ENCODE peak calls at places on chromosomes 13 and 19, in eight cellular contexts. S is activated gamma-delta T cell treated with anti-CD3 and anti-CD28 coated beads, Interleukin-2, amount 50 U/mL, for 16 hours; B is NCI-H2171; K is lower leg skin; T is RKO; D is mucosa of gallbladder; V is activated CD4-positive, CD25-positive, alpha-beta regulatory T cell treated with anti-CD3 and anti-CD28 coated beads, Interleukin-2, amount 50 U/mL, for 16 hours; C is nephron progenitor cell. I is an unnamed sample.
A peak's percentile ranks its signal among the peaks of the same experiment; 100 is the strongest.

GRCh38 chr13:113360446-113360845 is 3.5 kb downstream of the GRTP1 start:
- DNase-seq in S (no peak), B (no peak), K (peak; percentile 61), T (no peak), D (no peak), V (no peak), C (no peak), I (no peak)

GRCh38 chr13:72145383-72145782 is 278.4 kb upstream of the DACH1 start:
- DNase-seq in S (no peak), B (no peak), K (no peak), T (no peak), D (no peak), V (no peak), C (no peak), I (no peak)

GRCh38 chr19:42471554-42472249 is 29.0 kb upstream of the CXCL17 start:
- DNase-seq in S (no peak), B (no peak), K (peak; percentile 78), T (no peak), D (no peak), V (no peak), C (no peak), I (no peak)

GRCh38 chr19:4229179-4229931 is at the start of gene EBI3:
- DNase-seq in S (peak; percentile 30), B (no peak), K (peak; percentile 86), T (no peak), D (no peak), V (no peak), C (peak; percentile 50), I (peak; percentile 31)

GRCh38 chr19:45507864-45508680 is 793 bp downstream of the VASP start:
- DNase-seq in S (no peak), B (peak; percentile 93), K (peak; percentile 91), T (peak; percentile 58), D (no peak), V (no peak), C (peak; percentile 62), I (peak; percentile 49)

GRCh38 chr19:50252111-50252886 is 48.9 kb downstream of the MYH14 start:
- DNase-seq in S (peak; percentile 6), B (no peak), K (no peak), T (peak; percentile 31), D (no peak), V (no peak), C (peak; percentile 66), I (no peak)

GRCh38 chr13:41117859-41118258 is 14.7 kb downstream of the KBTBD6 start:
- DNase-seq in S (no peak), B (no peak), K (no peak), T (no peak), D (no peak), V (no peak), C (no peak), I (no peak)

GRCh38 chr19:55373993-55374757 is 2.5 kb upstream of the TMEM190 start:
- DNase-seq in S (no peak), B (no peak), K (no peak), T (no peak), D (no peak), V (no peak), C (peak; percentile 32), I (no peak)

GRCh38 chr19:34837262-34837661 is 64.2 kb upstream of the ZNF599 start:
- DNase-seq in S (no peak), B (no peak), K (no peak), T (no peak), D (peak; percentile 15), V (no peak), C (no peak), I (no peak)

GRCh38 chr13:99969934-99970760 is 1.4 kb downstream of the ZIC5 start:
- DNase-seq in S (no peak), B (peak; percentile 59), K (no peak), T (peak; percentile 72), D (no peak), V (no peak), C (peak; percentile 71), I (no peak)

GRCh38 chr19:53908106-53908932 is 759 bp upstream of the CACNG7 start:
- DNase-seq in S (no peak), B (no peak), K (no peak), T (no peak), D (no peak), V (no peak), C (peak; percentile 70), I (no peak)

GRCh38 chr13:44422755-44423643 is 49.4 kb downstream of the SERP2 start:
- DNase-seq in S (no peak), B (no peak), K (peak; percentile 84), T (no peak), D (no peak), V (no peak), C (no peak), I (no peak)

GRCh38 chr13:42001580-42001979 is 40.7 kb upstream of the VWA8 start:
- DNase-seq in S (no peak), B (no peak), K (no peak), T (peak; percentile 4), D (no peak), V (no peak), C (peak; percentile 9), I (no peak)

GRCh38 chr19:32303193-32303592 is 42.2 kb upstream of the ZNF507 start:
- DNase-seq in S (no peak), B (no peak), K (no peak), T (no peak), D (no peak), V (no peak), C (no peak), I (no peak)

GRCh38 chr19:31260171-31260933 is 88.9 kb downstream of the TSHZ3 start:
- DNase-seq in S (no peak), B (no peak), K (no peak), T (no peak), D (no peak), V (no peak), C (no peak), I (no peak)

GRCh38 chr19:5934002-5934401 is 19.9 kb downstream of the CAPS start:
- DNase-seq in S (no peak), B (no peak), K (no peak), T (no peak), D (no peak), V (no peak), C (no peak), I (no peak)

GRCh38 chr19:15210323-15210774 is 9.6 kb upstream of the NOTCH3 start:
- DNase-seq in S (no peak), B (no peak), K (no peak), T (peak; percentile 45), D (no peak), V (no peak), C (no peak), I (no peak)

GRCh38 chr13:24627090-24627714 is 53.0 kb upstream of the ATP12A start:
- DNase-seq in S (no peak), B (no peak), K (peak; percentile 79), T (no peak), D (no peak), V (no peak), C (peak; percentile 83), I (no peak)

GRCh38 chr13:46565808-46566750 is 13.1 kb downstream of the LRCH1 start:
- DNase-seq in S (no peak), B (no peak), K (no peak), T (no peak), D (no peak), V (no peak), C (no peak), I (no peak)

GRCh38 chr13:93953856-93954255 is 525.6 kb downstream of the DCT start:
- DNase-seq in S (no peak), B (no peak), K (no peak), T (no peak), D (no peak), V (no peak), C (no peak), I (no peak)

GRCh38 chr13:61029064-61029463 is 386.6 kb downstream of the PCDH20 start:
- DNase-seq in S (no peak), B (no peak), K (no peak), T (peak; percentile 3), D (no peak), V (no peak), C (peak; percentile 2), I (no peak)

GRCh38 chr19:4352701-4353121 is 9.3 kb downstream of the MPND start:
- DNase-seq in S (peak; percentile 45), B (peak; percentile 41), K (peak; percentile 86), T (peak; percentile 66), D (no peak), V (no peak), C (peak; percentile 83), I (peak; percentile 23)

GRCh38 chr19:18119243-18120105 is 21.9 kb downstream of the MAST3 start:
- DNase-seq in S (no peak), B (no peak), K (no peak), T (no peak), D (no peak), V (no peak), C (no peak), I (peak; percentile 38)

GRCh38 chr19:13058951-13059660 is 43.6 kb downstream of the LYL1 start:
- DNase-seq in S (no peak), B (no peak), K (no peak), T (no peak), D (no peak), V (no peak), C (no peak), I (no peak)

GRCh38 chr13:30880756-30881155 is 25.3 kb upstream of the MEDAG start:
- DNase-seq in S (no peak), B (no peak), K (peak; percentile 53), T (no peak), D (no peak), V (no peak), C (no peak), I (no peak)

GRCh38 chr19:27774337-27774736 is 1438.6 kb downstream of the UQCRFS1 start:
- DNase-seq in S (no peak), B (no peak), K (no peak), T (peak; percentile 25), D (no peak), V (no peak), C (no peak), I (no peak)

GRCh38 chr13:76845865-76846264 is 40.3 kb downstream of the KCTD12 start:
- DNase-seq in S (no peak), B (no peak), K (no peak), T (no peak), D (no peak), V (no peak), C (no peak), I (no peak)

GRCh38 chr19:33333615-33334014 is 31.3 kb upstream of the CEBPA start:
- DNase-seq in S (no peak), B (no peak), K (no peak), T (no peak), D (no peak), V (no peak), C (no peak), I (no peak)

GRCh38 chr19:14370169-14370998 is 10.9 kb upstream of the ADGRE5 start:
- DNase-seq in S (no peak), B (no peak), K (no peak), T (no peak), D (no peak), V (no peak), C (no peak), I (no peak)

GRCh38 chr19:16351133-16351809 is 26.6 kb downstream of the KLF2 start:
- DNase-seq in S (no peak), B (no peak), K (no peak), T (peak; percentile 47), D (no peak), V (no peak), C (no peak), I (no peak)

GRCh38 chr19:11261902-11262839 is at the start of gene DOCK6:
- DNase-seq in S (no peak), B (no peak), K (no peak), T (peak; percentile 36), D (no peak), V (no peak), C (peak; percentile 70), I (no peak)

GRCh38 chr19:49371184-49371583 is 7.5 kb downstream of the DKKL1 start:
- DNase-seq in S (no peak), B (no peak), K (no peak), T (no peak), D (no peak), V (no peak), C (no peak), I (no peak)

GRCh38 chr13:80382576-80382975 is 41.6 kb upstream of the SPRY2 start:
- DNase-seq in S (no peak), B (no peak), K (no peak), T (no peak), D (no peak), V (no peak), C (no peak), I (no peak)

GRCh38 chr19:36060430-36060829 is 5.7 kb downstream of the WDR62 start:
- DNase-seq in S (no peak), B (no peak), K (no peak), T (peak; percentile 39), D (no peak), V (no peak), C (peak; percentile 32), I (no peak)